ENCODE peak calls at places on chromosomes 4 and X, in five cellular contexts. F, M, O, W and G are unnamed samples.

GRCh38 chr4:161010227-161010626 is 1153.6 kb downstream of the FSTL5 start:
- DNase-seq in F (no peak), M (no peak), O (no peak), W (no peak), G (no peak)

GRCh38 chrX:134548844-134549205 is 88.9 kb downstream of the HPRT1 start:
- DNase-seq in F (no peak), M (no peak), O (no peak), W (no peak), G (no peak)

GRCh38 chr4:74223801-74224200 is 65.9 kb downstream of the MTHFD2L start:
- DNase-seq in F (peak; percentile 88), M (no peak), O (peak; percentile 56), W (no peak), G (no peak)

GRCh38 chr4:26226978-26227377 is 93.8 kb upstream of the RBPJ start:
- DNase-seq in F (no peak), M (peak; percentile 70), O (no peak), W (no peak), G (no peak)

GRCh38 chr4:141248029-141248428 is 27.3 kb downstream of the ZNF330 start:
- DNase-seq in F (peak; percentile 88), M (no peak), O (peak; percentile 23), W (no peak), G (no peak)

GRCh38 chr4:24382381-24382780 is 202.0 kb downstream of the DHX15 start:
- DNase-seq in F (peak; percentile 32), M (no peak), O (peak; percentile 16), W (peak; percentile 14), G (no peak)

GRCh38 chr4:42401171-42401570 is 3.9 kb downstream of the SHISA3 start:
- DNase-seq in F (no peak), M (no peak), O (no peak), W (no peak), G (no peak)

GRCh38 chrX:140151316-140151715 is 186.0 kb upstream of the CXorf66 start:
- DNase-seq in F (no peak), M (no peak), O (peak; percentile 20), W (no peak), G (no peak)

GRCh38 chr4:76354517-76355473 is 48.3 kb downstream of the STBD1 start:
- DNase-seq in F (no peak), M (no peak), O (peak; percentile 11), W (no peak), G (no peak)

GRCh38 chr4:140004580-140005314 is 149.2 kb downstream of the MAML3 start:
- DNase-seq in F (peak; percentile 40), M (no peak), O (no peak), W (no peak), G (no peak)

GRCh38 chr4:4730214-4730613 is 129.3 kb upstream of the MSX1 start:
- DNase-seq in F (no peak), M (no peak), O (peak; percentile 33), W (no peak), G (no peak)

GRCh38 chr4:20252656-20253271 is 1.1 kb downstream of the SLIT2 start:
- DNase-seq in F (no peak), M (no peak), O (peak; percentile 46), W (no peak), G (no peak)

GRCh38 chr4:78168029-78168428 is 110.9 kb downstream of the FRAS1 start:
- DNase-seq in F (no peak), M (no peak), O (no peak), W (no peak), G (no peak)

GRCh38 chr4:83022724-83023427 is 12.1 kb upstream of the COPS4 start:
- DNase-seq in F (peak; percentile 42), M (no peak), O (peak; percentile 13), W (no peak), G (no peak)

GRCh38 chr4:153318696-153319320 is 25.7 kb upstream of the MND1 start:
- DNase-seq in F (peak; percentile 48), M (no peak), O (peak; percentile 47), W (peak; percentile 29), G (peak; percentile 46)

GRCh38 chr4:40934671-40935070 is 184.9 kb downstream of the NSUN7 start:
- DNase-seq in F (no peak), M (no peak), O (no peak), W (no peak), G (no peak)

GRCh38 chr4:110165382-110166285 is 32.8 kb downstream of the ELOVL6 start:
- DNase-seq in F (peak; percentile 82), M (peak; percentile 86), O (peak; percentile 55), W (peak; percentile 7), G (no peak)

GRCh38 chrX:53188763-53189162 is 36.2 kb downstream of the KDM5C start:
- DNase-seq in F (no peak), M (no peak), O (no peak), W (no peak), G (no peak)

GRCh38 chr4:184763150-184763780 is 29.4 kb upstream of the CENPU start:
- DNase-seq in F (no peak), M (no peak), O (no peak), W (no peak), G (no peak)

GRCh38 chr4:148542922-148543623 is 100.9 kb upstream of the NR3C2 start:
- DNase-seq in F (peak; percentile 42), M (no peak), O (no peak), W (no peak), G (no peak)

GRCh38 chr4:128386761-128387599 is 99.4 kb upstream of the PGRMC2 start:
- DNase-seq in F (peak; percentile 97), M (peak; percentile 77), O (peak; percentile 99), W (peak; percentile 59), G (no peak)

GRCh38 chr4:40607224-40607623 is 22.4 kb downstream of the RBM47 start:
- DNase-seq in F (no peak), M (no peak), O (no peak), W (no peak), G (no peak)

GRCh38 chr4:150337709-150338108 is 244.2 kb upstream of the MAB21L2 start:
- DNase-seq in F (no peak), M (no peak), O (no peak), W (no peak), G (no peak)

GRCh38 chr4:141746026-141746425 is 109.6 kb downstream of the IL15 start:
- DNase-seq in F (no peak), M (no peak), O (no peak), W (no peak), G (no peak)

GRCh38 chr4:159051245-159052071 is 51.4 kb upstream of the RAPGEF2 start:
- DNase-seq in F (no peak), M (no peak), O (no peak), W (no peak), G (no peak)

GRCh38 chr4:77015390-77015789 is 60.4 kb downstream of the CCNI start:
- DNase-seq in F (peak; percentile 63), M (no peak), O (peak; percentile 61), W (no peak), G (no peak)

GRCh38 chr4:124903995-124904722 is 191.6 kb upstream of the ANKRD50 start:
- DNase-seq in F (peak; percentile 86), M (peak; percentile 68), O (peak; percentile 50), W (peak; percentile 26), G (no peak)

GRCh38 chrX:75131973-75132627 is 24.0 kb downstream of the ABCB7 start:
- DNase-seq in F (no peak), M (no peak), O (no peak), W (no peak), G (no peak)

GRCh38 chr4:182268966-182269365 is 25.8 kb downstream of the TENM3 start:
- DNase-seq in F (peak; percentile 65), M (no peak), O (no peak), W (no peak), G (no peak)

GRCh38 chrX:141632124-141632523 is 42.6 kb downstream of the SPANXA2 start:
- DNase-seq in F (no peak), M (no peak), O (no peak), W (no peak), G (no peak)

GRCh38 chr4:123821861-123822260 is 425.3 kb downstream of the SPRY1 start:
- DNase-seq in F (peak; percentile 49), M (peak; percentile 48), O (peak; percentile 43), W (no peak), G (peak; percentile 6)

GRCh38 chrX:20479048-20479447 is 212.3 kb upstream of the RPS6KA3 start:
- DNase-seq in F (no peak), M (no peak), O (no peak), W (no peak), G (no peak)

GRCh38 chr4:122412547-122412946 is 33.7 kb downstream of the ADAD1 start:
- DNase-seq in F (peak; percentile 2), M (no peak), O (no peak), W (no peak), G (no peak)